ENCODE peak calls at places on chromosome 2, in seven cellular contexts. T, L, S, K, J, C and I are unnamed samples.

GRCh38 chr2:226078656-226079055 is 679.1 kb downstream of the NYAP2 start:
- DNase-seq in C (no peak), S (no peak), K (no peak), J (no peak), T (no peak), L (no peak), I (no peak)

GRCh38 chr2:213285404-213285803 is 1.1 kb downstream of the SPAG16 start:
- DNase-seq in J (no peak), T (no peak), C (no peak), L (no peak), S (no peak), K (no peak), I (no peak)

GRCh38 chr2:10740226-10740625 is 18.8 kb downstream of the ATP6V1C2 start:
- DNase-seq in J (no peak), L (no peak), S (no peak), K (peak; percentile 61), C (no peak), T (no peak), I (no peak)

GRCh38 chr2:9139491-9140443 is 66.8 kb upstream of the ASAP2 start:
- DNase-seq in L (peak; percentile 4), S (peak; percentile 44), J (peak; percentile 92), T (peak; percentile 81), C (peak; percentile 30), K (peak; percentile 70), I (peak; percentile 72)

GRCh38 chr2:227674485-227674884 is 7.9 kb downstream of the SCYGR5 start:
- DNase-seq in T (no peak), L (no peak), K (no peak), J (no peak), C (no peak), S (no peak), I (no peak)

GRCh38 chr2:240822280-240822847 is 2.3 kb upstream of the KIF1A start:
- DNase-seq in S (no peak), L (no peak), K (no peak), J (no peak), T (no peak), C (no peak), I (no peak)

GRCh38 chr2:123870877-123871276 is 154.2 kb upstream of the CNTNAP5 start:
- DNase-seq in J (no peak), T (no peak), C (no peak), K (no peak), L (no peak), S (no peak), I (no peak)

GRCh38 chr2:45653125-45653524 is 1.6 kb downstream of the PRKCE start:
- DNase-seq in S (no peak), C (no peak), J (no peak), L (no peak), K (no peak), T (no peak), I (no peak)

GRCh38 chr2:102033028-102033749 is 41.4 kb downstream of the IL1R2 start:
- DNase-seq in S (peak; percentile 51), T (peak; percentile 38), L (no peak), K (peak; percentile 99), J (peak; percentile 46), C (no peak), I (peak; percentile 18)

GRCh38 chr2:127551221-127551930 is 15.9 kb downstream of the MYO7B start:
- DNase-seq in J (no peak), C (no peak), L (no peak), S (no peak), K (no peak), T (no peak), I (no peak)

GRCh38 chr2:205017381-205017780 is 472.1 kb downstream of the PARD3B start:
- DNase-seq in S (no peak), T (no peak), J (no peak), L (no peak), C (no peak), K (no peak), I (no peak)

GRCh38 chr2:18299423-18300212 is 260.8 kb downstream of the RDH14 start:
- DNase-seq in S (peak; percentile 22), L (no peak), C (no peak), K (peak; percentile 94), T (no peak), J (no peak), I (no peak)

GRCh38 chr2:32484907-32485306 is 128.1 kb downstream of the BIRC6 start:
- DNase-seq in J (no peak), C (no peak), K (peak; percentile 90), T (no peak), L (no peak), S (peak; percentile 59), I (no peak)

GRCh38 chr2:235639885-235640284 is 146.0 kb downstream of the AGAP1 start:
- DNase-seq in T (no peak), J (no peak), K (no peak), C (no peak), L (no peak), S (no peak), I (no peak)

GRCh38 chr2:136247204-136247990 is 129.4 kb upstream of the CXCR4 start:
- DNase-seq in C (no peak), J (no peak), K (peak; percentile 29), T (peak; percentile 53), S (peak; percentile 71), L (no peak), I (peak; percentile 35)